ENCODE peak calls at places on chromosomes 6 and 20, in nine cellular contexts. D is RCC 7860, Y is HepG2, N is pulmonary artery endothelial cell, B is MM.1S, F is NCI-H1092 treated with DMSO at 0.1 percent for 48 hours, Q is fibroblast of the conjunctiva, O is neural crest cell, Z is Peyer's patch. C is an unnamed sample.

GRCh38 chr20:58556961-58557360 is 41.8 kb upstream of the APCDD1L start:
- DNase-seq in D (no peak), Y (no peak), N (no peak), B (no peak), F (no peak), Q (no peak), O (no peak), Z (no peak), C (no peak)

GRCh38 chr20:25552977-25553376 is 32.4 kb downstream of the NINL start:
- DNase-seq in D (no peak), Y (no peak), N (no peak), B (no peak), F (no peak), Q (no peak), O (no peak), Z (no peak), C (no peak)

GRCh38 chr20:64151634-64152530 is 12.4 kb upstream of the MYT1 start:
- DNase-seq in D (peak; percentile 26), Y (peak; percentile 71), N (no peak), B (no peak), F (no peak), Q (no peak), O (no peak), Z (no peak), C (peak; percentile 79)

GRCh38 chr6:112232845-112233256 is 21.5 kb downstream of the LAMA4 start:
- DNase-seq in D (no peak), Y (no peak), N (peak; percentile 96), B (no peak), F (peak; percentile 25), Q (peak; percentile 82), O (no peak), Z (no peak), C (no peak)

GRCh38 chr6:90787411-90787810 is 200.5 kb upstream of the MAP3K7 start:
- DNase-seq in D (no peak), Y (no peak), N (no peak), B (no peak), F (no peak), Q (no peak), O (no peak), Z (no peak), C (no peak)

GRCh38 chr6:43334466-43335095 is 26.0 kb upstream of the CRIP3 start:
- DNase-seq in D (peak; percentile 50), Y (peak; percentile 66), N (peak; percentile 8), B (no peak), F (peak; percentile 43), Q (peak; percentile 38), O (no peak), Z (no peak), C (peak; percentile 82)

GRCh38 chr6:34189806-34190503 is 44.1 kb upstream of the GRM4 start:
- DNase-seq in D (no peak), Y (peak; percentile 41), N (no peak), B (no peak), F (no peak), Q (no peak), O (no peak), Z (no peak), C (no peak)

GRCh38 chr20:31833130-31833930 is 12.1 kb downstream of the FOXS1 start:
- DNase-seq in D (peak; percentile 28), Y (peak; percentile 74), N (no peak), B (peak; percentile 47), F (no peak), Q (no peak), O (peak; percentile 100), Z (peak; percentile 67), C (peak; percentile 74)

GRCh38 chr6:144216668-144217218 is 66.4 kb downstream of the STX11 start:
- DNase-seq in D (peak; percentile 88), Y (no peak), N (no peak), B (no peak), F (no peak), Q (no peak), O (no peak), Z (no peak), C (peak; percentile 96)

GRCh38 chr20:60203451-60203850 is 245.2 kb downstream of the CDH26 start:
- DNase-seq in D (peak; percentile 17), Y (no peak), N (no peak), B (no peak), F (no peak), Q (no peak), O (no peak), Z (no peak), C (peak; percentile 12)

GRCh38 chr6:33761922-33762629 is 15.4 kb upstream of the IP6K3 start:
- DNase-seq in D (peak; percentile 28), Y (peak; percentile 87), N (no peak), B (peak; percentile 36), F (peak; percentile 53), Q (peak; percentile 37), O (peak; percentile 65), Z (peak; percentile 83), C (peak; percentile 59)

GRCh38 chr20:38833857-38834164 is 28.3 kb downstream of the PPP1R16B start:
- DNase-seq in D (no peak), Y (no peak), N (no peak), B (no peak), F (no peak), Q (no peak), O (no peak), Z (no peak), C (no peak)

GRCh38 chr20:53956013-53956715 is 114.2 kb downstream of the BCAS1 start:
- DNase-seq in D (no peak), Y (no peak), N (no peak), B (no peak), F (no peak), Q (no peak), O (no peak), Z (no peak), C (no peak)

GRCh38 chr6:44047801-44048200 is 79.5 kb downstream of the MRPL14 start:
- DNase-seq in D (no peak), Y (no peak), N (no peak), B (no peak), F (no peak), Q (no peak), O (no peak), Z (no peak), C (no peak)

GRCh38 chr6:11885159-11885558 is 106.6 kb upstream of the ADTRP start:
- DNase-seq in D (no peak), Y (no peak), N (no peak), B (no peak), F (no peak), Q (no peak), O (no peak), Z (no peak), C (no peak)

GRCh38 chr6:1526689-1527088 is 83.0 kb upstream of the FOXC1 start:
- DNase-seq in D (no peak), Y (no peak), N (no peak), B (no peak), F (no peak), Q (no peak), O (no peak), Z (no peak), C (no peak)

C was measured in ELR.